ENCODE peak calls at places on chromosomes 13 and 19, in six cellular contexts. E is germinal center; D is mucosa of gallbladder; P is stimulated activated CD8-positive, alpha-beta memory T cell treated with anti-CD3 and anti-CD28 coated beads, Interleukin-15, amount 100 ng/mL, for 1 hour; T is Panc1; V is myocyte. B is an unnamed sample.

GRCh38 chr13:90562388-90562787 is 785.1 kb upstream of the MIR17HG start:
- DNase-seq in E (no peak), D (no peak), P (no peak), T (no peak), V (peak; percentile 46), B (no peak)

GRCh38 chr19:2993579-2993978 is 16.2 kb downstream of the TLE6 start:
- DNase-seq in E (no peak), D (no peak), P (no peak), T (no peak), V (no peak), B (no peak)

GRCh38 chr19:36638862-36639510 is 27.7 kb downstream of the ZNF461 start:
- DNase-seq in E (no peak), D (no peak), P (no peak), T (no peak), V (peak; percentile 10), B (no peak)

GRCh38 chr13:95754069-95754468 is 77.1 kb downstream of the DNAJC3 start:
- DNase-seq in E (no peak), D (no peak), P (no peak), T (no peak), V (no peak), B (no peak)

GRCh38 chr13:98565726-98566577 is 11.0 kb downstream of the STK24 start:
- DNase-seq in E (no peak), D (peak; percentile 49), P (no peak), T (no peak), V (no peak), B (no peak)

GRCh38 chr13:44273991-44274810 is 99.4 kb upstream of the SERP2 start:
- DNase-seq in E (peak; percentile 83), D (no peak), P (no peak), T (no peak), V (peak; percentile 66), B (no peak)

GRCh38 chr19:49387936-49388372 is at the start of gene KASH5:
- DNase-seq in E (peak; percentile 91), D (peak; percentile 90), P (peak; percentile 75), T (no peak), V (no peak), B (no peak)

GRCh38 chr13:80048802-80049201 is 292.1 kb downstream of the SPRY2 start:
- DNase-seq in E (peak; percentile 2), D (peak; percentile 72), P (peak; percentile 1), T (peak; percentile 85), V (peak; percentile 99), B (peak; percentile 12)

GRCh38 chr19:719081-719512 is 10.4 kb downstream of the PALM start:
- DNase-seq in E (no peak), D (no peak), P (no peak), T (no peak), V (no peak), B (no peak)

GRCh38 chr13:80469841-80470378 is 129.0 kb upstream of the SPRY2 start:
- DNase-seq in E (no peak), D (peak; percentile 47), P (no peak), T (peak; percentile 53), V (peak; percentile 64), B (no peak)

GRCh38 chr13:47239025-47239424 is 342.2 kb upstream of the HTR2A start:
- DNase-seq in E (no peak), D (no peak), P (no peak), T (no peak), V (no peak), B (no peak)

GRCh38 chr13:62960723-62961122 is 1545.1 kb upstream of the PCDH20 start:
- DNase-seq in E (no peak), D (no peak), P (no peak), T (no peak), V (no peak), B (no peak)

GRCh38 chr19:2337329-2337707 is 8.8 kb downstream of the SPPL2B start:
- DNase-seq in E (no peak), D (no peak), P (no peak), T (no peak), V (no peak), B (no peak)

GRCh38 chr13:33992891-33993336 is 175.0 kb downstream of the RFC3 start:
- DNase-seq in E (no peak), D (no peak), P (no peak), T (no peak), V (peak; percentile 40), B (no peak)

GRCh38 chr19:46723023-46723461 is 6.1 kb upstream of the PRKD2 start:
- DNase-seq in E (no peak), D (no peak), P (no peak), T (no peak), V (peak; percentile 57), B (no peak)

B was measured in NCI-H2107.